ENCODE peak calls at places on chromosomes 11 and 22, in nine cellular contexts. T is activated CD4-positive, alpha-beta T cell treated with anti-CD3 and anti-CD28 coated beads for 24 hours; Y is skeletal muscle cell; Q is NCI-H1694 treated with DMSO at 0.1 percent for 48 hours; G is amniotic stem cell; C is GM23338; A is activated CD8-positive, alpha-beta T cell treated with anti-CD3 and anti-CD28 coated beads, Interleukin-2, amount 10 ng/mL, durations not matched to agents 7 days and 5 days; N is NAMALWA; W is BE2C. D is an unnamed sample.

GRCh38 chr22:20101638-20102037 is 14.3 kb upstream of the RANBP1 start:
- DNase-seq in N (no peak), W (peak; percentile 7), T (no peak), A (no peak), C (no peak), G (no peak), Q (no peak), Y (no peak), D (no peak)

GRCh38 chr11:6194065-6194581 is 4.9 kb upstream of the OR52W1 start:
- DNase-seq in A (no peak), C (no peak), Y (no peak), W (no peak), T (no peak), G (no peak), Q (no peak), N (no peak), D (no peak)

GRCh38 chr11:115213007-115213406 is 291.2 kb downstream of the CADM1 start:
- DNase-seq in T (no peak), W (no peak), A (no peak), N (no peak), Q (no peak), Y (no peak), C (peak; percentile 29), G (no peak), D (no peak)

GRCh38 chr11:1041936-1042608 is 5.6 kb upstream of the MUC6 start:
- DNase-seq in Q (no peak), Y (no peak), A (no peak), T (no peak), N (no peak), G (no peak), C (no peak), W (peak; percentile 38), D (no peak)

GRCh38 chr11:70912226-70912840 is 340.0 kb downstream of the SHANK2 start:
- DNase-seq in C (no peak), A (no peak), W (no peak), Q (no peak), Y (no peak), G (no peak), N (no peak), T (no peak), D (no peak)

GRCh38 chr11:60941371-60942119 is 10.4 kb downstream of the SLC15A3 start:
- DNase-seq in T (no peak), G (no peak), A (no peak), Y (no peak), Q (no peak), N (no peak), C (no peak), W (no peak), D (no peak)

GRCh38 chr22:39733191-39733590 is 160.4 kb downstream of the ENTHD1 start:
- DNase-seq in T (no peak), A (no peak), Y (no peak), G (no peak), Q (no peak), C (no peak), W (no peak), N (no peak), D (no peak)

GRCh38 chr11:1563697-1564534 is 8.2 kb downstream of the DUSP8 start:
- DNase-seq in Q (peak; percentile 39), G (no peak), W (no peak), A (no peak), T (no peak), Y (no peak), N (no peak), C (no peak), D (no peak)

GRCh38 chr11:21364866-21365624 is 695.7 kb downstream of the NELL1 start:
- DNase-seq in Y (no peak), W (peak; percentile 18), G (no peak), C (no peak), T (no peak), N (no peak), Q (no peak), A (no peak), D (no peak)

GRCh38 chr22:38423512-38424503 is 31.2 kb downstream of the KCNJ4 start:
- DNase-seq in Y (no peak), W (no peak), C (no peak), G (no peak), A (no peak), T (no peak), N (no peak), Q (no peak), D (no peak)

GRCh38 chr11:57900315-57900714 is 123.4 kb upstream of the OR9Q1 start:
- DNase-seq in C (no peak), Q (no peak), A (no peak), T (no peak), W (no peak), Y (no peak), G (no peak), N (no peak), D (no peak)

GRCh38 chr22:31951201-31952093 is 7.1 kb downstream of the YWHAH start:
- DNase-seq in Q (no peak), A (no peak), N (no peak), W (no peak), C (no peak), T (no peak), G (no peak), Y (no peak), D (no peak)

GRCh38 chr11:125410091-125410490 is 86.0 kb downstream of the FEZ1 start:
- DNase-seq in G (no peak), Y (no peak), T (no peak), N (no peak), Q (no peak), C (peak; percentile 79), A (no peak), W (no peak), D (no peak)

GRCh38 chr11:105862736-105863367 is 159.2 kb downstream of the MSANTD4 start:
- DNase-seq in Q (peak; percentile 58), W (no peak), N (peak; percentile 60), A (no peak), T (no peak), G (peak; percentile 36), Y (no peak), C (peak; percentile 75), D (no peak)

GRCh38 chr22:48943567-48944432 is 883.9 kb downstream of the BRD1 start:
- DNase-seq in Y (no peak), C (no peak), T (no peak), Q (no peak), W (no peak), N (peak; percentile 18), G (no peak), A (no peak), D (no peak)

GRCh38 chr11:129117595-129118350 is 74.4 kb downstream of the ARHGAP32 start:
- DNase-seq in N (peak; percentile 74), W (peak; percentile 38), Q (peak; percentile 14), C (peak; percentile 74), T (peak; percentile 2), A (peak; percentile 61), Y (peak; percentile 38), G (peak; percentile 11), D (no peak)

GRCh38 chr11:86488553-86488952 is 113.9 kb downstream of the CCDC81 start:
- DNase-seq in W (no peak), Y (no peak), A (no peak), G (no peak), T (no peak), Q (no peak), N (no peak), C (no peak), D (no peak)

GRCh38 chr22:45468872-45469572 is 33.7 kb upstream of the FBLN1 start:
- DNase-seq in C (no peak), N (no peak), Q (no peak), A (no peak), Y (no peak), G (peak; percentile 62), T (no peak), W (no peak), D (no peak)

GRCh38 chr11:9362393-9362863 is 22.0 kb upstream of the IPO7 start:
- DNase-seq in N (no peak), Y (no peak), C (peak; percentile 23), A (no peak), Q (no peak), T (no peak), G (no peak), W (no peak), D (no peak)

GRCh38 chr22:27412866-27413445 is 388.6 kb downstream of the MN1 start:
- DNase-seq in Y (no peak), W (no peak), G (no peak), Q (no peak), A (no peak), N (no peak), C (no peak), T (no peak), D (no peak)

GRCh38 chr11:100808904-100809491 is 121.9 kb downstream of the ARHGAP42 start:
- DNase-seq in N (no peak), T (no peak), W (no peak), G (no peak), A (no peak), Y (no peak), C (peak; percentile 20), Q (no peak), D (no peak)

GRCh38 chr11:111213256-111213655 is 32.3 kb upstream of the POU2AF2 start:
- DNase-seq in T (no peak), N (no peak), Y (no peak), W (no peak), A (no peak), G (no peak), Q (no peak), C (no peak), D (no peak)

GRCh38 chr11:134243913-134244312 is 9.2 kb downstream of the THYN1 start:
- DNase-seq in W (no peak), N (no peak), C (no peak), A (no peak), Y (no peak), G (no peak), T (no peak), Q (no peak), D (no peak)

GRCh38 chr22:43526117-43526655 is 114.4 kb downstream of the MPPED1 start:
- DNase-seq in W (no peak), Q (no peak), C (no peak), N (no peak), G (no peak), T (no peak), A (no peak), Y (no peak), D (no peak)

GRCh38 chr11:36391062-36391461 is 95.0 kb downstream of the PRR5L start:
- DNase-seq in Y (no peak), W (no peak), A (no peak), Q (no peak), N (peak; percentile 36), C (no peak), G (no peak), T (no peak), D (peak; percentile 12)

GRCh38 chr11:85663781-85664560 is 958 bp downstream of the CREBZF start:
- DNase-seq in W (peak; percentile 85), C (peak; percentile 77), N (peak; percentile 90), G (peak; percentile 36), A (peak; percentile 93), Y (no peak), T (peak; percentile 76), Q (no peak), D (peak; percentile 84)

GRCh38 chr22:25775501-25775900 is 33.5 kb downstream of the MYO18B start:
- DNase-seq in T (no peak), A (no peak), N (no peak), G (no peak), W (peak; percentile 68), Q (no peak), C (peak; percentile 74), Y (no peak), D (no peak)

GRCh38 chr11:62854013-62854824 is 14.8 kb upstream of the WDR74 start:
- DNase-seq in Y (no peak), N (no peak), T (no peak), A (peak; percentile 45), G (no peak), W (no peak), Q (no peak), C (no peak), D (no peak)